ENCODE peak calls at places on chromosome 9, in five cellular contexts. A, C, X, T and K are unnamed samples.

GRCh38 chr9:136255166-136255538 is 9.5 kb upstream of the QSOX2 start:
- DNase-seq in A (no peak), C (peak), X (no peak), T (no peak), K (no peak)

GRCh38 chr9:133728856-133729645 is 9.1 kb downstream of the SARDH start:
- DNase-seq in A (no peak), C (no peak), X (no peak), T (no peak), K (no peak)

GRCh38 chr9:111601237-111602018 is 2.0 kb upstream of the PTGR1 start:
- DNase-seq in A (no peak), C (no peak), X (peak), T (no peak), K (no peak)

GRCh38 chr9:76321185-76321828 is 72.9 kb downstream of the RFK start:
- DNase-seq in A (no peak), C (peak), X (peak), T (no peak), K (no peak)

GRCh38 chr9:135076876-135077430 is 10.5 kb upstream of the OLFM1 start:
- DNase-seq in A (no peak), C (no peak), X (no peak), T (no peak), K (no peak)

GRCh38 chr9:122057211-122057610 is 35.9 kb downstream of the TTLL11 start:
- DNase-seq in A (no peak), C (no peak), X (no peak), T (no peak), K (no peak)

GRCh38 chr9:83432104-83432627 is 106.0 kb downstream of the FRMD3 start:
- DNase-seq in A (no peak), C (peak), X (no peak), T (no peak), K (no peak)

GRCh38 chr9:133767625-133768024 is 29.5 kb upstream of the SARDH start:
- DNase-seq in A (no peak), C (no peak), X (no peak), T (no peak), K (no peak)

GRCh38 chr9:35609820-35610163 is 4.7 kb downstream of the TESK1 start:
- DNase-seq in A (no peak), C (no peak), X (no peak), T (no peak), K (no peak)

GRCh38 chr9:131595771-131596743 is 50.7 kb downstream of the PRRT1B start:
- DNase-seq in A (no peak), C (no peak), X (no peak), T (no peak), K (no peak)

GRCh38 chr9:82924243-82924605 is 138.7 kb downstream of the RASEF start:
- DNase-seq in A (no peak), C (no peak), X (no peak), T (no peak), K (no peak)

GRCh38 chr9:92141144-92142129 is 26.2 kb upstream of the SPTLC1 start:
- DNase-seq in A (peak), C (peak), X (peak), T (peak), K (no peak)

GRCh38 chr9:3732077-3733038 is 206.6 kb upstream of the RFX3 start:
- DNase-seq in A (peak), C (peak), X (peak), T (peak), K (peak)

GRCh38 chr9:22240619-22241018 is 206.0 kb upstream of the DMRTA1 start:
- DNase-seq in A (no peak), C (peak), X (no peak), T (peak), K (no peak)

GRCh38 chr9:35688558-35689350 is 971 bp downstream of the TPM2 start:
- DNase-seq in A (no peak), C (peak), X (peak), T (peak), K (no peak)

GRCh38 chr9:126510564-126510963 is 103.2 kb upstream of the LMX1B start:
- DNase-seq in A (no peak), C (no peak), X (no peak), T (no peak), K (no peak)

GRCh38 chr9:27150758-27151431 is 41.9 kb downstream of the TEK start:
- DNase-seq in A (no peak), C (peak), X (peak), T (no peak), K (no peak)

GRCh38 chr9:113873446-113873845 is 2.7 kb upstream of the ZNF618 start:
- DNase-seq in A (no peak), C (no peak), X (no peak), T (no peak), K (no peak)

GRCh38 chr9:87441251-87441650 is 56.4 kb upstream of the DAPK1 start:
- DNase-seq in A (no peak), C (no peak), X (no peak), T (no peak), K (no peak)

GRCh38 chr9:93820667-93821306 is 134.4 kb downstream of the BARX1 start:
- DNase-seq in A (no peak), C (no peak), X (no peak), T (no peak), K (no peak)

GRCh38 chr9:78314953-78315870 is 18.3 kb downstream of the PSAT1 start:
- DNase-seq in A (no peak), C (peak), X (no peak), T (no peak), K (no peak)

GRCh38 chr9:129009584-129010141 is 18.5 kb downstream of the SH3GLB2 start:
- DNase-seq in A (no peak), C (no peak), X (peak), T (no peak), K (no peak)

GRCh38 chr9:126856326-126856877 is 4.0 kb upstream of the ZBTB34 start:
- DNase-seq in A (no peak), C (no peak), X (no peak), T (no peak), K (no peak)

GRCh38 chr9:4298255-4299005 is 1.4 kb downstream of the GLIS3 start:
- DNase-seq in A (no peak), C (peak), X (peak), T (peak), K (peak)

GRCh38 chr9:111076519-111076918 is 38.2 kb upstream of the LPAR1 start:
- DNase-seq in A (no peak), C (no peak), X (no peak), T (no peak), K (peak)

GRCh38 chr9:89080193-89080592 is 88.9 kb downstream of the S1PR3 start:
- DNase-seq in A (no peak), C (no peak), X (no peak), T (no peak), K (no peak)

GRCh38 chr9:105503873-105504272 is 54.1 kb upstream of the FKTN start:
- DNase-seq in A (no peak), C (no peak), X (no peak), T (no peak), K (no peak)

GRCh38 chr9:69572611-69573010 is 99.6 kb downstream of the APBA1 start:
- DNase-seq in A (no peak), C (no peak), X (no peak), T (no peak), K (no peak)

GRCh38 chr9:122797316-122798033 is 2.4 kb upstream of the OR1K1 start:
- DNase-seq in A (no peak), C (no peak), X (no peak), T (no peak), K (no peak)

GRCh38 chr9:84751921-84752320 is 82.4 kb downstream of the NTRK2 start:
- DNase-seq in A (no peak), C (peak), X (no peak), T (no peak), K (no peak)

GRCh38 chr9:130693101-130693425 is 517 bp upstream of the EXOSC2 start:
- DNase-seq in A (no peak), C (no peak), X (no peak), T (no peak), K (no peak)

GRCh38 chr9:14321517-14322125 is 7.7 kb upstream of the NFIB start:
- DNase-seq in A (no peak), C (peak), X (no peak), T (no peak), K (no peak)

GRCh38 chr9:128077847-128078503 is 9.9 kb downstream of the SLC25A25 start:
- DNase-seq in A (no peak), C (no peak), X (no peak), T (no peak), K (no peak)

GRCh38 chr9:734831-735511 is 106.5 kb upstream of the DMRT1 start:
- DNase-seq in A (no peak), C (peak), X (peak), T (no peak), K (no peak)

GRCh38 chr9:137672907-137673791 is 54.3 kb downstream of the EHMT1 start:
- DNase-seq in A (no peak), C (peak), X (peak), T (peak), K (peak)